ENCODE peak calls at places on chromosomes 12 and 14, in seven cellular contexts. R is germinal center; Z is activated CD8-positive, alpha-beta T cell treated with anti-CD3 and anti-CD28 coated beads for 36 hours; V is stimulated activated CD4-positive, alpha-beta T cell treated with anti-CD3 and anti-CD28 coated beads, Interleukin-12 subunit alpha, Interleukin-12 subunit beta, amount 100 ng/mL, for 4 hours; L is myocyte; X is GOT3; Q is NCI-H1694. M is an unnamed sample.

GRCh38 chr14:72907886-72908285 is 14.0 kb upstream of the DPF3 start:
- DNase-seq in R (no peak), Q (no peak), X (no peak), V (no peak), Z (peak), L (peak), M (no peak)

GRCh38 chr14:71464840-71465239 is 467.4 kb upstream of the RGS6 start:
- DNase-seq in X (no peak), V (no peak), R (no peak), L (no peak), Z (no peak), Q (no peak), M (no peak)

GRCh38 chr12:130013771-130014484 is 110.1 kb upstream of the TMEM132D start:
- DNase-seq in Z (peak), V (peak), X (no peak), Q (peak), R (peak), L (peak), M (no peak)

GRCh38 chr12:52532636-52533035 is 12.4 kb upstream of the KRT5 start:
- DNase-seq in V (no peak), Q (no peak), X (no peak), R (no peak), L (no peak), Z (no peak), M (no peak)

GRCh38 chr14:22558221-22558913 is 30.7 kb downstream of the DAD1 start:
- DNase-seq in Z (peak), V (no peak), L (no peak), X (no peak), Q (no peak), R (no peak), M (no peak)

GRCh38 chr12:124507188-124508109 is 60.0 kb downstream of the NCOR2 start:
- DNase-seq in L (peak), Q (no peak), X (no peak), R (no peak), V (no peak), Z (no peak), M (peak)

GRCh38 chr12:90672081-90672480 is 282.9 kb downstream of the CCER1 start:
- DNase-seq in Z (no peak), V (no peak), L (no peak), X (no peak), Q (no peak), R (no peak), M (no peak)

GRCh38 chr12:27193106-27193505 is 51.0 kb upstream of the STK38L start:
- DNase-seq in Q (no peak), V (no peak), Z (no peak), R (no peak), X (no peak), L (peak), M (peak)

GRCh38 chr12:1346126-1346525 is 248.3 kb downstream of the FBXL14 start:
- DNase-seq in Z (no peak), X (no peak), Q (no peak), R (no peak), L (peak), V (no peak), M (no peak)

GRCh38 chr14:60565211-60565610 is 56.3 kb downstream of the SIX6 start:
- DNase-seq in L (peak), Z (no peak), V (no peak), R (no peak), X (no peak), Q (no peak), M (peak)

GRCh38 chr12:3945671-3946070 is 72.5 kb upstream of the PARP11 start:
- DNase-seq in Q (no peak), L (no peak), Z (no peak), X (no peak), R (no peak), V (no peak), M (no peak)

GRCh38 chr12:37666069-37666781 is 650.3 kb upstream of the ALG10B start:
- DNase-seq in R (no peak), Q (no peak), X (no peak), L (no peak), Z (no peak), V (no peak), M (no peak)

GRCh38 chr14:100773331-100774163 is 46.9 kb downstream of the DLK1 start:
- DNase-seq in V (no peak), X (no peak), L (no peak), Q (no peak), R (no peak), Z (no peak), M (no peak)

GRCh38 chr12:53069621-53070410 is 9.4 kb downstream of the SPRYD3 start:
- DNase-seq in R (no peak), Q (no peak), L (no peak), Z (no peak), X (no peak), V (no peak), M (peak)

GRCh38 chr12:6392499-6392898 is 8.5 kb downstream of the LTBR start:
- DNase-seq in L (no peak), V (no peak), Z (no peak), X (no peak), Q (no peak), R (no peak), M (no peak)

GRCh38 chr14:45041641-45042040 is 42.3 kb upstream of the PRPF39 start:
- DNase-seq in V (no peak), L (no peak), Z (no peak), X (no peak), Q (no peak), R (no peak), M (no peak)

GRCh38 chr14:105165761-105166485 is 2.7 kb downstream of the JAG2 start:
- DNase-seq in L (peak), Q (no peak), R (no peak), V (no peak), Z (no peak), X (no peak), M (no peak)

GRCh38 chr14:88798161-88798560 is 5.4 kb upstream of the EML5 start:
- DNase-seq in X (no peak), V (no peak), R (no peak), Z (no peak), L (no peak), Q (peak), M (no peak)

GRCh38 chr12:39617887-39618286 is 1.7 kb downstream of the ABCD2 start:
- DNase-seq in L (no peak), Q (no peak), V (no peak), R (no peak), Z (no peak), X (no peak), M (no peak)

GRCh38 chr14:66330218-66330617 is 156.0 kb upstream of the CCDC196 start:
- DNase-seq in R (no peak), Q (no peak), L (no peak), Z (no peak), X (no peak), V (no peak), M (no peak)

GRCh38 chr12:57239587-57240068 is 10.1 kb downstream of the SHMT2 start:
- DNase-seq in R (no peak), Z (no peak), L (peak), X (no peak), Q (no peak), V (no peak), M (no peak)

GRCh38 chr12:25813843-25814242 is 144.6 kb upstream of the RASSF8 start:
- DNase-seq in R (no peak), X (no peak), Q (no peak), L (no peak), Z (no peak), V (no peak), M (no peak)

GRCh38 chr12:6529291-6529737 is 5.0 kb upstream of the GAPDH start:
- DNase-seq in Z (no peak), V (no peak), Q (no peak), R (no peak), X (no peak), L (no peak), M (no peak)

GRCh38 chr14:34851395-34851794 is 23.8 kb downstream of the BAZ1A start:
- DNase-seq in V (no peak), X (no peak), L (peak), Q (no peak), Z (no peak), R (no peak), M (peak)

GRCh38 chr12:15214851-15215601 is 6.2 kb downstream of the RERG start:
- DNase-seq in V (no peak), Z (no peak), L (no peak), X (no peak), Q (no peak), R (no peak), M (no peak)

GRCh38 chr12:4664111-4664510 is 15.2 kb downstream of the NDUFA9 start:
- DNase-seq in X (no peak), Z (no peak), Q (no peak), R (no peak), L (peak), V (no peak), M (peak)

GRCh38 chr12:12156116-12156515 is 85.4 kb downstream of the BCL2L14 start:
- DNase-seq in R (no peak), Q (no peak), V (no peak), X (no peak), Z (no peak), L (no peak), M (no peak)

GRCh38 chr12:122984612-122985358 is 4.3 kb downstream of the ARL6IP4 start:
- DNase-seq in V (no peak), Z (no peak), X (no peak), R (no peak), L (no peak), Q (no peak), M (no peak)

GRCh38 chr12:16389594-16389993 is 42.1 kb downstream of the MGST1 start:
- DNase-seq in V (no peak), X (no peak), R (no peak), L (peak), Q (no peak), Z (no peak), M (peak)

GRCh38 chr14:75213172-75213571 is 36.8 kb upstream of the TMED10 start:
- DNase-seq in R (no peak), V (no peak), X (no peak), L (peak), Q (no peak), Z (no peak), M (no peak)

GRCh38 chr12:89707623-89707991 is 1.0 kb downstream of the ATP2B1 start:
- DNase-seq in Q (peak), X (no peak), Z (peak), V (no peak), L (peak), R (peak), M (no peak)

GRCh38 chr12:6312529-6313325 is 2.2 kb downstream of the PLEKHG6 start:
- DNase-seq in V (no peak), Z (peak), X (no peak), R (no peak), L (peak), Q (no peak), M (peak)

GRCh38 chr14:68548194-68549056 is 244.4 kb downstream of the ZFP36L1 start:
- DNase-seq in R (no peak), Q (no peak), L (peak), V (no peak), Z (no peak), X (peak), M (peak)

GRCh38 chr14:81289516-81289915 is 68.8 kb upstream of the GTF2A1 start:
- DNase-seq in Z (no peak), X (no peak), R (no peak), V (no peak), Q (no peak), L (no peak), M (no peak)

GRCh38 chr14:100534528-100535286 is 52.5 kb downstream of the BEGAIN start:
- DNase-seq in Z (no peak), L (peak), Q (no peak), V (no peak), R (no peak), X (no peak), M (no peak)

GRCh38 chr12:12718853-12719252 is 1.7 kb downstream of the CDKN1B start:
- DNase-seq in R (peak), V (peak), Q (no peak), Z (peak), X (no peak), L (peak), M (peak)

GRCh38 chr14:81209187-81209836 is 11.4 kb downstream of the GTF2A1 start:
- DNase-seq in X (no peak), R (no peak), Z (no peak), Q (no peak), V (no peak), L (no peak), M (no peak)

M was measured in fibroblast of gingiva.